ENCODE peak calls at places on chromosomes 3 and 15, in five cellular contexts. R is astrocyte, A is endothelial cell of umbilical vein, I is transverse colon, Q is heart right ventricle. S is an unnamed sample.
A peak's percentile ranks its signal among the peaks of the same experiment; 100 is the strongest.

GRCh38 chr15:58330468-58330793 is 101.4 kb upstream of the LIPC start:
- DNase-seq in Q (no peak), R (no peak), I (no peak), A (no peak), S (no peak)

GRCh38 chr15:48331796-48332641 is 790 bp downstream of the DUT start:
- DNase-seq in A (no peak), I (peak; percentile 60), R (no peak), Q (peak; percentile 82), S (peak; percentile 75)

GRCh38 chr3:118977118-118977517 is 57.5 kb downstream of the IGSF11 start:
- DNase-seq in I (no peak), A (no peak), Q (no peak), R (no peak), S (no peak)

GRCh38 chr3:11660242-11660641 is 16.5 kb upstream of the VGLL4 start:
- DNase-seq in Q (no peak), A (no peak), R (no peak), I (peak; percentile 33), S (no peak)

GRCh38 chr3:115418583-115418982 is 204.7 kb upstream of the GAP43 start:
- DNase-seq in A (no peak), I (no peak), Q (no peak), R (no peak), S (no peak)

GRCh38 chr3:186515115-186515514 is 29.1 kb downstream of the CRYGS start:
- DNase-seq in R (no peak), Q (no peak), A (no peak), I (no peak), S (no peak)

GRCh38 chr3:143727391-143727790 is 120.9 kb downstream of the SLC9A9 start:
- DNase-seq in I (no peak), R (no peak), A (no peak), Q (no peak), S (no peak)

GRCh38 chr15:92638291-92638708 is 17.3 kb downstream of the FAM174B start:
- DNase-seq in I (peak; percentile 23), Q (no peak), A (peak; percentile 53), R (peak; percentile 25), S (no peak)

GRCh38 chr3:54776601-54777000 is 151.3 kb downstream of the LRTM1 start:
- DNase-seq in Q (no peak), A (no peak), I (no peak), R (no peak), S (no peak)

GRCh38 chr3:158728851-158729250 is 3.4 kb downstream of the RARRES1 start:
- DNase-seq in R (peak; percentile 75), A (no peak), I (no peak), Q (no peak), S (no peak)

GRCh38 chr3:186097663-186098451 is 11.0 kb downstream of the ETV5 start:
- DNase-seq in R (peak; percentile 89), Q (peak; percentile 85), I (peak; percentile 67), A (peak; percentile 96), S (peak; percentile 67)

GRCh38 chr15:79090487-79091203 is at the start of gene RASGRF1:
- DNase-seq in A (no peak), Q (no peak), R (no peak), I (no peak), S (peak; percentile 33)

GRCh38 chr3:99542771-99543518 is 95.4 kb upstream of the COL8A1 start:
- DNase-seq in R (no peak), Q (no peak), I (no peak), A (peak; percentile 68), S (no peak)

GRCh38 chr15:92226020-92226612 is 167.6 kb upstream of the ST8SIA2 start:
- DNase-seq in A (no peak), I (no peak), R (peak; percentile 7), Q (no peak), S (no peak)

GRCh38 chr15:89068325-89068784 is 19.9 kb upstream of the ABHD2 start:
- DNase-seq in Q (peak; percentile 23), A (no peak), R (peak; percentile 99), I (no peak), S (no peak)

GRCh38 chr3:107431048-107431297 is 53.7 kb downstream of the CCDC54 start:
- DNase-seq in A (peak; percentile 27), R (no peak), I (peak; percentile 45), Q (peak; percentile 34), S (peak; percentile 27)

GRCh38 chr15:94229591-94230365 is 1.6 kb upstream of the MCTP2 start:
- DNase-seq in A (no peak), I (no peak), R (no peak), Q (no peak), S (no peak)

GRCh38 chr3:149958171-149958796 is 12.4 kb downstream of the PFN2 start:
- DNase-seq in I (no peak), Q (no peak), A (no peak), R (no peak), S (no peak)

GRCh38 chr15:92091155-92091734 is 237.7 kb downstream of the SLCO3A1 start:
- DNase-seq in I (peak; percentile 57), A (peak; percentile 25), R (no peak), Q (peak; percentile 30), S (no peak)

GRCh38 chr3:10775828-10776227 is 40.2 kb upstream of the SLC6A11 start:
- DNase-seq in I (no peak), A (no peak), Q (no peak), R (no peak), S (no peak)

GRCh38 chr3:125585595-125586223 is 9.6 kb downstream of the OSBPL11 start:
- DNase-seq in A (peak; percentile 78), Q (peak; percentile 63), R (peak; percentile 43), I (peak; percentile 67), S (no peak)

DNA sequence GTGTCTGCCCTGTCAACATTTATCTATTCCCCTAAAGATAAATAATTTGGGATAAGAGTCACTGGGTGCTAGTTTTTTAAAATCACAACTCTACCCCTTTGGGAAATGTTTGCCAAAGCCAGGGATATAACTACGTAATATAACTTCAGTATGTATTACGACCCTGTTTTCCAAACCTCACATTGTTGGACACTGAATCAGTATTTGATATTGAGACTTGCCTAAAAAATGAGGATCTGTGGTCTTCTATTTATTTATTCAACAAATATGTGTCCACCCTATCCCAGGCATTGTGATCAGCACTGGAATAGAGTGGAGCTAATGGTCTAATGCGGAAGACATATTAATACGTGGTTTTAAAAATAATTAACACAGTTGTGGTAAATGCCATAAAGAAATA is 4.5 kb upstream of the MGA start:
- DNase-seq in Q (no peak), A (no peak), I (no peak), R (peak; percentile 91), S (no peak)
- TF ChIP-seq CTCF in Q (no peak), A (no peak), I (no peak), R (no peak), S (no peak)

GRCh38 chr15:24269166-24269571 is 406.4 kb upstream of the NPAP1 start:
- DNase-seq in I (peak; percentile 74), Q (no peak), A (no peak), R (no peak), S (no peak)

GRCh38 chr15:24269923-24270322 is 405.7 kb upstream of the NPAP1 start:
- DNase-seq in R (no peak), I (no peak), Q (no peak), A (no peak), S (no peak)
- H3K9me3 ChIP-seq in R (no peaks in the 10 kb centered on the region), I (no peaks in the 10 kb centered on the region), Q (no peaks in the 10 kb centered on the region), A (no peaks in the 10 kb centered on the region), S (no peaks in the 10 kb centered on the region)

GRCh38 chr3:34863485-34863884 is 775.8 kb upstream of the ARPP21 start:
- DNase-seq in R (no peak), A (no peak), I (no peak), Q (no peak), S (no peak)
- TF ChIP-seq CTCF in R (no peak), A (no peak), I (no peak), Q (no peak), S (no peak)

DNA sequence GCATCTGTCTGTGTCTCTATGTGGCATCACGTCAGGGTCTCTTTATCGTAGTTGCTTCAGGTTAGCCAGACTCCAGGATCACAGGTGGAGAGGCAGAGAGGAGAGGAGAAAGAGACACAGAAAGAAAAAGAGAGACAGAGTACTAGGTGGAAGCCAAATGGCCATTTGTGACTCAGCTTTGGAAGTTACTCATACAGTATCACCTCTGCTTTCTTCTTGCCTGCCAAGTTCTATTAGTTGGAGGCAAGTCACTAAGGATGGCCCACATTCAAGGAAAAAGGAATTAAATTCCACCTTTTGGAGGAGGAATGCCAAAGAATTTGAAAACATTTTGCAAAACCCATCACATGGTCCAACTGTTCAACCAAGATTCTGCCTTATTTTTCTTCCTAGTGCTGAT is 291.0 kb downstream of the CHL1 start:
- DNase-seq in Q (no peak), I (no peak), A (no peak), R (no peak), S (no peak)
- H3K9me3 ChIP-seq in Q (no peaks in the 10 kb centered on the region), I (no peaks in the 10 kb centered on the region), A (no peaks in the 10 kb centered on the region), R (peaks cover 3% of the 10 kb centered on the region), S (no peaks in the 10 kb centered on the region)

DNA sequence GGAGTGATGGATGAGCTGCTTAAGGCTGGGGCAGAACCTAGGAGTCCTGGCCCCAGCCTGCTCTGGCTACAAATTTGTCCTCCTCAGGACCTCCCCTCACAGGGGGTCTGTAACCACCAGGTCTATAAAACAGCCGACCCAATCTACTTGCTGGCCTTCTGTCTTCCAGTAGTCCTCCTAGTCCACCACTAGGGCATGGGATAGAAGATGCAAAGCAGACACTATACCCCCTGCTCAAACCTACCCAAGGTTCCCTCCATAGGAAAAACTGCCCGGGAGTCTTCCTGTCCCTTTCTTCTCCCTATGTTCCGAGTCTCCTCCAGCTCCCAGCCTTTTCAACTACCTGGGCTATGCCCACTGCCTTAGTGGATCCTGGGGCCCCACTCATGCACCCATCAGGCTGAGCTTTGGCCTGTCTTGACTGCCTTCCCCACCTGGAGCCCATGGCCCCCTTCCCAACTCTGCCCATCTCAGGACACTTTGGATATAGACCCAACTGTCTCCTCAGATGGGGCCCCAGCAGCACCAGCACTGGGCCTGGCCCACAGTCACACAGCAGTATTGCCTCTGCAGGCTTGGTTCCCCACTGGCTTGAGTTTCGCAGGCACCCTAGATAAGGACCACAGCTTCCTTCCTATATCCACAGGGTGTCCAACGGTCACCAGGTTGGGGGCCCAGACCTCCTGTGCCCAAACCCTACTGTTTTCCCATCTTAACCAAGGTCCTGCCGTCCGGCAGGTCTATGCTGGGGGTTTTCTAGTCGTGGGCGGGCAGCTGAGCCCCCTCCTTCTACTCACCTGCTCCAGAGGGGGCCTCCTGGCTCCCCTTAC is 1.1 kb downstream of the HYAL3 start:
- DNase-seq in I (no peak), R (no peak), Q (no peak), A (no peak), S (no peak)
- TF ChIP-seq CTCF in I (no peak), R (peak; percentile 13), Q (no peak), A (peak; percentile 10), S (peak; percentile 5)

DNA sequence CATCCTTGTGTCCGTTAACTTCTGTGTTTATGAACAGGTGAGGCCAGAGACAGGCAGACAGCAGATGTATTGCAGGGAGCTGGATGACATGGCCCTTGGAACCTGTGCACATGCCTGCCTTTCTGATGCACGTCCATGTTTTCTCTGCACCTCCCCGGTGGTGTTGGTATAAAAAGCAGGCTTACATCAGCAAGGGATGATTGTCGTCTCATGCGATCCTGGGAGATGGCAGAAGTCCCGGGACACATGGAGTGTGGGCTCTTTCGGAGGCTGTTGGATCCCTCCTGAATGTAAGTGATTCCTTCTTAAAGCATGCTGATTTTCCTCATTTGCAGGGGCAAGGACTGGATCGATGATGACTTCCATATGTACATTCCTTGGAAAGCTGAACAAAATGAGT is 134.8 kb downstream of the SNRPN start:
- DNase-seq in Q (no peak), A (no peak), I (no peak), R (no peak), S (peak; percentile 12)
- H3K9me3 ChIP-seq in Q (peaks cover 7% of the 10 kb centered on the region), A (no peaks in the 10 kb centered on the region), I (peaks cover 79% of the 10 kb centered on the region), R (peaks cover 32% of the 10 kb centered on the region), S (peaks cover 5% of the 10 kb centered on the region)

GRCh38 chr15:90598053-90598577 is 68.4 kb downstream of the CRTC3 start:
- DNase-seq in I (peak; percentile 79), A (peak; percentile 7), R (no peak), Q (peak; percentile 59), S (peak; percentile 77)
- TF ChIP-seq CTCF in I (peak; percentile 22), A (no peak), R (no peak), Q (peak; percentile 33), S (no peak)

GRCh38 chr15:86776120-86776519 is 696.4 kb downstream of the AGBL1 start:
- DNase-seq in A (no peak), R (no peak), Q (no peak), I (no peak), S (no peak)
- H3K9me3 ChIP-seq in A (peaks cover 2% of the 10 kb centered on the region), R (no peaks in the 10 kb centered on the region), Q (no peaks in the 10 kb centered on the region), I (no peaks in the 10 kb centered on the region), S (no peaks in the 10 kb centered on the region)